ENCODE peak calls at places on chromosomes 3 and 15, in four cellular contexts. G is HepG2, Y is mesendoderm, W is K562. X is an unnamed sample. For H3K4me1 and H3K27me3, the result is how much of the 10 kb centered on the place peaks cover.

GRCh38 chr3:149686996-149687395 is 29.2 kb upstream of the WWTR1 start:
- DNase-seq in G (no peak), Y (no peak), W (no peak), X (no peak)

GRCh38 chr15:67135494-67135893 is 70.1 kb downstream of the SMAD3 start:
- DNase-seq in G (peak), Y (no peak), W (no peak), X (no peak)

GRCh38 chr3:187186801-187187421 is 10.4 kb upstream of the RTP1 start:
- DNase-seq in G (peak), Y (peak), W (peak), X (peak)

GRCh38 chr15:67680645-67681044 is 138.1 kb downstream of the MAP2K5 start:
- DNase-seq in G (no peak), Y (peak), W (peak), X (no peak)

GRCh38 chr3:112043621-112044201 is 9.2 kb downstream of the TMPRSS7 start:
- DNase-seq in G (peak), Y (peak), W (peak), X (no peak)

GRCh38 chr3:67083277-67083676 is 85.2 kb downstream of the KBTBD8 start:
- DNase-seq in G (no peak), Y (no peak), W (no peak), X (no peak)

GRCh38 chr15:64009798-64010241 is 36.5 kb downstream of the DAPK2 start:
- DNase-seq in G (no peak), Y (no peak), W (no peak), X (no peak)

GRCh38 chr3:188948658-188949400 is 222.9 kb upstream of the TPRG1 start:
- DNase-seq in G (peak), Y (peak), W (no peak), X (no peak)

GRCh38 chr15:63892794-63893441 is 59.2 kb upstream of the HERC1 start:
- DNase-seq in G (no peak), Y (no peak), W (no peak), X (no peak)

GRCh38 chr15:77251662-77252061 is 168.2 kb downstream of the PEAK1 start:
- DNase-seq in G (no peak), Y (peak), W (peak), X (no peak)

GRCh38 chr3:51706788-51707731 is at the start of gene GRM2:
- DNase-seq in G (peak), Y (peak), W (peak), X (peak)

DNA sequence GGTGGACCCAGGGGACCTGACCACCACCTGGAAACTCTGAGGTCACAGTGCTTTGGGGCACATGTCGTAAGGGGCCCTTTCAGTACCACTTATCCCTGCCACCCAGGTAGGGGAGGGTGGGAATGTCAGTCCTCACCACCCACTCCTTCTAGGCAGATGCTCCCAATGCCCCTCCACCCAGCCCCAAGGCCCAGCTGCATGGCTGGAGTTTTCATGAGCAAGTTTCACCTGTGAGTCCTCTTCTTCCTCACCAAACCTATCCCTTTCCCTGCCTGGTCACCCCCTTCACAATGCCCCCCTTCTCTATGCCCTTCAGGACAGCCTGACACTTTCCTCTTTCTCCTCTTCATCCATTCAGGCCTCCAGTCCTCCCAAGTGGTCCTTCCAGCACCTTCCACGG is 9.8 kb downstream of the FAM174B start:
- DNase-seq in G (no peak), Y (no peak), W (no peak), X (no peak)
- H3K27ac ChIP-seq in G (no peak), Y (peak), W (no peak), X (no peak)

GRCh38 chr3:14434541-14435151 is 32.2 kb downstream of the SLC6A6 start:
- DNase-seq in G (no peak), Y (no peak), W (no peak), X (peak)

GRCh38 chr3:14431928-14432834 is 29.8 kb downstream of the SLC6A6 start:
- DNase-seq in G (peak), Y (peak), W (peak), X (peak)

GRCh38 chr3:14435175-14436011 is 33.0 kb downstream of the SLC6A6 start:
- DNase-seq in G (no peak), Y (peak), W (no peak), X (no peak)

GRCh38 chr3:14432996-14433572 is 30.7 kb downstream of the SLC6A6 start:
- DNase-seq in G (no peak), Y (no peak), W (no peak), X (no peak)

DNA sequence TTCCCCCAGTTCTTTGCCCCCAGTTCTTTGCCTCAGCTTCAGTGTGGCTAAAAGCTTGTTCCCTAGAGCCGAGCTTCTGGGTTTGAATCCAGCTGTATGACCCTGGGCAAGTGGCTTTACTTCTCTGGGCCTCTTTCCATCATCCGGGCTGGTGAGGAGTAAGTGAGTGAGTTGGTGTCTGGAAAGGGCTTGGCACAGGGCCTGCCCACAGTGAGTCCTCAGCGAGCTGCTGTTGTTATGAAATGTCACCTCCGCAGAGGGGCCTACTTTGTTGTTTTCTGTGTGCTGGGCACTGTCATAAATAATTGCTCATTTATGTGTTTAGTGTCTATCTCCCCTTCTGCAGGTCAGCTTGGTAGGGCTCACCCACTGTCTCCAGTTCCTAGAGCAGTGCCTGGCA is 31.7 kb downstream of the SLC6A6 start:
- DNase-seq in G (no peak), Y (no peak), W (no peak), X (no peak)
- H3K4me1 ChIP-seq in G (half or more), Y (under half), W (half or more), X (under half)

DNA sequence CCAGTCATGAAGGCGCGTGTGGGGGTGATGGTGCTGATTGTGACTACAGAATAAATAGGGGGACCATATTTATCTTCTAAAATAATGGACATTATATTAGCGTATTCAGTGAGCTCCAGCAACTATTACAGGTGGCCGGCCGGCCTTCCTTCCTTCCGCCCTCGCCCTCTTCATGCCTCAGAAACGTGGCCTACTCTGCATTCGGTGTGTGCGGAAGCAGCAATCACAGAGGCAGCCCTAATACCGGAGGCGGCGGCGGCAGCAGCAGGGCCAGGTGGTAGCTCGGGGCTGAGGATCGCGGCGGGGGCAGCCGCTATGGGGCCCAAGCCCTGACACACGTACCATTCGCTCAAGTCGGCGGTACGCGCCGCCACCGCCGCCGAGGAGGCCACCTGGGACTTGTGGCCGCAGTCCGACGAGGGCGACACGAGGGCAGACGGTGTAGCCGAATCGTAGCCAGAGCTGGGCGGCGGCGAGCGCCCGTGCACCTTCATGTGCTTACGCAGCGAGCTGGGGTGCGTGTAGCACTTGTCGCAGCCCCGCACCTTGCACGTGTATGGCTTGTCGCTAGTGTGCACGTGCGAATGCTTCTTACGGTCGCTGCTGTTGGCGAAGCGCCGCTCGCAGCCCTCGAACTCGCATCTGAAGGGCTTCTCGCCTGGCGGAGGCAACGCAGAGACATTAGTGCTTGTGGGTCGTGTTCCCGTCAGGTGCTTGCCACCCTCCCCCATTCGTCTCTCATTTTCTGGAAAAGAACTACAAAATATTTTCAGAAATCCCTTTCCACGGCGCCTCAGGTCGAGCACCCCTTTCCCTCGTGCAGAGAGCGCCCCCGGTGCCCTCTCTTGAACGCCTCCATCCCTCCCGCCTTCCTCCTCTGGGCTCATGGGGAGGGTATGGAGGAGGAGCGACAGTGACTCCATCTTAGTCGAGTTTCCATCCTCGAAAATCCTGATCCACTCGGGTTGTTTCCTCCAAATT is 15.5 kb downstream of the ZIC4 start:
- DNase-seq in G (no peak), Y (no peak), W (no peak), X (no peak)
- H3K27me3 ChIP-seq in G (under half), Y (half or more), W (half or more), X (under half)

DNA sequence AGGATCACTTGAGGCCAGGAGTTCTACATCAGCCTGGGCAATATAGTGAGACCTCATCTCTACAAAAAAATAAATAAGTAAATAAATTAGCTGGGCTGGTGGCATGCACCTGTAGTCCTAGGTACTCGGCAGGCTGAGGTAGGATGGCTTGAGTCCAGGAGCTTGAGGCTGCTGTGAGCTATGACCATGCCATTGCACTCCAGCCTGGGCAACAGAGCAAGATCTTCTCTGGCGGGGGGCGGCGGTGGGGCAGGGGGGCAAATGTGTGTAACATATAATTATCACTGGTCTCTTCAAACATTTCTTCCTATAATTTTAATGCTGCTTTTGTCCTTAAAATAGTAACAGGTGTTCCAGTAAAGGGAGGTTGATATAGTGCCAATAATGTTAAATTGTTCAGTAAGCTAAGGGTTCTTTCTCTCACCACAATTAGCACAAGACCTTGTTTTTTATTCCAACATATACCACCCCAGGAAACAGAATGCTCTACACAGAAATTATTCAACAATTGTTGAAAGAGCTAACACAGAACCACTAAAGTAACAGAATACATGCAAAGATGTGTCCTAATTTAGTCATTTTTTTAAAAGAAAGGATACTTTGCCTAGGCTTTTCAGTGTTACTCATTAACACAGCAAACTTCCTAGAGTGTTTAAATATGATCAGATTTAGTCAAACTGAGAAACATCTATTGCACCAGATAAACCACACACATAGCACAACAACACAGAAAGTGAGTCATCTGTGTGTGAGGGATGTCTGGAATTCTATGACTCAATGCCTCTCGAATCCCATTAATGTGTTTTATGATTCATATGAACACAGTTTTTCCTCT is 29.1 kb downstream of the ANKRD28 start:
- DNase-seq in G (peak), Y (peak), W (no peak), X (no peak)
- H3K27ac ChIP-seq in G (peak), Y (no peak), W (no peak), X (no peak)

DNA sequence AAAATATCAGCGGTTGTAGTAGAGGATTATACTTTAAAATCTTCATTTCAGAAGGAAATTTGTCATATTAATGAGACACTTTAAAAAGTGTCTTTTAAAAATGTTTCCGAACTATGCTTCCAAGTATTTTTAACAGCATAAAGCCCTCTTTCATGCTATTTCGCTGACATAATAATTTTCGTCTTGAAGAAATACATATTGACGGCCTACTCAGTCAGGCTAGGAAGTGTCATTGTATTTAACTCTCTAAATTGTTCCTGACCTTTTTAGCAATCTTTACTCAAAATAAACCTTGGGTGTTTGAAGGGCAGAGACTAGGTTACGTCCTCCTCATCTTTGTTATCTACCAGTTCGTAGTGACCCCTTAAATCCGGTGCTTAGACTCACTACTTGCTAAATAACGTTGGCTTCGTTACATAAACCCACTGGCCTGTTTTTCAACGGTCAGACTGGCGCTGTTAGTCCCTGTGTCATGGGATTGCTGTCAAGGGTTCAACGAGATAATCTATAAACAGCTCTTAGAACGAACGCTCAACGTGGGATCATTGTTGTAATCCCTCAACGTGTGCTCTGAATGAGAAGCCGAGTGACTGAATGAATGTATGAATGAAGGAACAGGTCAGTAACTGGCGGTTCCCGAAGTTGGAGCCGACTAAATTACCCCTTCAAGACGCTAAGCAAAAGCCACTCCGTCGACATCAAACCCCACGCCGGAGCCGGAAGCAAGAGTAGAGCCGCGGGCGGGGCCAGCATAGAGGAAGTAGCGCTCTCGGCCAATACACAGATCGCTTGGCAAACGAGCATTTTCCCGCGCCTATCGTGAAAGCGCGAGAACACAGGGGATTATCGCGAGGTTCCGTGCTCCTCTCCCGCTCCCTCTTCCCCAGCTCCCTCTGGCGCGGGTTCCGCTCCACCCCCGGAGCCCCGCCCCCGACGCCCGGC is 516 bp upstream of the LRRC28 start:
- DNase-seq in G (peak), Y (peak), W (peak), X (peak)
- H3K4me1 ChIP-seq in G (under half), Y (under half), W (under half), X (under half)

GRCh38 chr3:72651498-72651897 is 196.7 kb downstream of the SHQ1 start:
- DNase-seq in G (no peak), Y (no peak), W (no peak), X (no peak)
- H3K27me3 ChIP-seq in G (under half), Y (under half), W (under half), X (under half)

X was measured in aorta.